ENCODE peak calls at places on chromosomes 7 and 10, in four cellular contexts. Q is vagina, H is breast epithelium, J is K562. L is an unnamed sample. For H3K9me3 and H3K27me3, the result is how much of the 10 kb centered on the place peaks cover.

GRCh38 chr10:102869290-102870198 is at the start of gene AS3MT:
- DNase-seq in Q (no peak), H (no peak), J (no peak), L (no peak)

GRCh38 chr7:41755100-41755499 is 52.2 kb upstream of the INHBA start:
- DNase-seq in Q (no peak), H (no peak), J (no peak), L (no peak)

GRCh38 chr10:35433851-35434426 is 97.6 kb downstream of the CCNY start:
- DNase-seq in Q (no peak), H (no peak), J (no peak), L (no peak)

GRCh38 chr10:48287417-48288391 is 13.2 kb upstream of the FRMPD2 start:
- DNase-seq in Q (no peak), H (peak), J (no peak), L (no peak)

GRCh38 chr10:113820507-113820906 is 33.4 kb downstream of the DCLRE1A start:
- DNase-seq in Q (no peak), H (no peak), J (peak), L (no peak)

GRCh38 chr10:120979435-120980315 is 128.5 kb downstream of the WDR11 start:
- DNase-seq in Q (no peak), H (peak), J (no peak), L (no peak)

GRCh38 chr7:152761116-152761748 is 1.7 kb downstream of the ACTR3B start:
- DNase-seq in Q (no peak), H (no peak), J (no peak), L (no peak)

GRCh38 chr10:117366741-117367140 is 8.5 kb downstream of the PDZD8 start:
- DNase-seq in Q (no peak), H (no peak), J (no peak), L (no peak)

DNA sequence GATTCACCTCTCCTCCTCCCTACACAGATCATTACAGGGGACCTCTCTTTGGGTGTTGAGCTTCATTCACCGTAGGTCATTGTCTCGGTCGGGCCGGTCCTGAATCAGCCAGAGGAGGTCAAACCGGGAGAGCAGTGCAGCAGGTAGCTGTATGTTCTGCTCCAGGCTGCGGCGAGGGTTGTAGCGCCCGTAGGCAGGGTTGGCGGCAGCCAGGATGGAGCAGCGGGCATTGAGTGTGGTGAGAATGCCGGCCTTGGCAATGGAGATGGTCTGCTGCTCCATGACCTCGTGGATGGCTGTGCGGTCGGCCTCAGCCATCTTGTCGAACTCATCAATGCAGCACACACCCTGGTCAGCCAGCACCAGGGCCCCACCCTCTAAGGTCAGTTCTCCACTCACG is 5.5 kb downstream of the MCM7 start:
- DNase-seq in Q (no peak), H (no peak), J (no peak), L (no peak)
- TF ChIP-seq POLR2AphosphoS5 in Q (no peak), H (no peak), J (no peak), L (no peak)

GRCh38 chr7:63023182-63023787 is 975.4 kb upstream of the ZNF722 start:
- DNase-seq in Q (no peak), H (no peak), J (no peak), L (no peak)
- H3K9me3 ChIP-seq in Q (under half), H (under half), J (under half), L (under half)

GRCh38 chr7:128137096-128137655 is 103.9 kb upstream of the LEP start:
- DNase-seq in Q (no peak), H (no peak), J (no peak), L (no peak)

GRCh38 chr7:128141683-128142195 is 99.3 kb upstream of the LEP start:
- DNase-seq in Q (peak), H (no peak), J (no peak), L (no peak)

GRCh38 chr7:128135275-128136214 is 104.3 kb upstream of the LRRC4 start:
- DNase-seq in Q (peak), H (no peak), J (peak), L (no peak)

GRCh38 chr7:128136215-128136597 is 104.9 kb upstream of the LEP start:
- DNase-seq in Q (peak), H (no peak), J (no peak), L (no peak)

GRCh38 chr7:128139406-128139805 is 101.7 kb upstream of the LEP start:
- DNase-seq in Q (peak), H (no peak), J (no peak), L (no peak)
- H3K27me3 ChIP-seq in Q (under half), H (under half), J (under half), L (under half)

GRCh38 chr7:25253714-25254113 is 25.4 kb upstream of the NPVF start:
- DNase-seq in Q (no peak), H (no peak), J (no peak), L (no peak)

GRCh38 chr7:25246306-25246705 is 18.0 kb upstream of the NPVF start:
- DNase-seq in Q (no peak), H (no peak), J (no peak), L (no peak)

GRCh38 chr7:25255603-25256320 is 27.5 kb upstream of the NPVF start:
- DNase-seq in Q (no peak), H (no peak), J (no peak), L (no peak)

GRCh38 chr7:25249772-25250171 is 21.5 kb upstream of the NPVF start:
- DNase-seq in Q (no peak), H (no peak), J (no peak), L (no peak)

DNA sequence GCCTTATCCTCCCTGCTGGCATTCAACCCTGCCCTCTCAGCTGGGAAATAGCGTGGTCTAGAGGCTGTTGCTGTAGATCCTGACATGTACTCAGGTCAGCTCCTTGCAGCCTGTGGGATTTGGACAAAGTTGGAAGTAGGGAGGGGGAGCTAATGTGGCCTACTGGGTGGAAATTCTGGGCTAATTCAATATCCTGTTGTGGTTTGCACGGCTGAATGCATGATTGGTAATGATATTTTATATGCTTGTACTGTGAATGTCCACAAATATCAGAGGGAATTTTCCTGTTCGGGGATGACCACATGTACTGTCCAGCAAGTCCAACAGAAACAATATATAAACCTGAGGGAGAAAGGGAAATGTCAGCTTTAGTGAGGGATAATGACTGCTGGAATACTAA is 22.1 kb upstream of the NPVF start:
- DNase-seq in Q (no peak), H (no peak), J (no peak), L (no peak)
- TF ChIP-seq POLR2AphosphoS5 in Q (no peak), H (no peak), J (no peak), L (no peak)

GRCh38 chr7:22647451-22648257 is 79.3 kb upstream of the IL6 start:
- DNase-seq in Q (no peak), H (no peak), J (no peak), L (no peak)
- H3K9me3 ChIP-seq in Q (under half), H (under half), J (under half), L (half or more)

L was measured in Panc1.